ENCODE peak calls at places on chromosomes 5 and 9, in ten cellular contexts. N, E, O, L, P, U, A, K, B and H are unnamed samples. For H3K36me3, the result is how much of the 10 kb centered on the place peaks cover.

GRCh38 chr5:78360674-78361225 is 333 bp downstream of the SCAMP1 start:
- DNase-seq in N (peak), E (peak), O (peak), L (no peak), P (no peak), U (no peak), A (peak), K (no peak), B (peak), H (no peak)

GRCh38 chr5:139689631-139690384 is 41.7 kb downstream of the CXXC5 start:
- DNase-seq in N (no peak), E (no peak), O (no peak), L (no peak), P (peak), U (no peak), A (peak), K (peak), B (peak), H (no peak)

GRCh38 chr5:56011835-56012234 is 17.1 kb upstream of the IL6ST start:
- DNase-seq in N (no peak), E (no peak), O (no peak), L (no peak), P (no peak), U (no peak), A (no peak), K (peak), B (no peak), H (no peak)

GRCh38 chr9:122951056-122951455 is 10.2 kb downstream of the RABGAP1 start:
- DNase-seq in N (no peak), E (no peak), O (no peak), L (no peak), P (no peak), U (no peak), A (no peak), K (no peak), B (no peak), H (no peak)

GRCh38 chr5:26649000-26649399 is 389.4 kb downstream of the CDH9 start:
- DNase-seq in N (no peak), E (no peak), O (no peak), L (no peak), P (no peak), U (no peak), A (no peak), K (no peak), B (no peak), H (no peak)

GRCh38 chr5:108655750-108656450 is 91.8 kb upstream of the FER start:
- DNase-seq in N (no peak), E (no peak), O (no peak), L (no peak), P (no peak), U (no peak), A (no peak), K (peak), B (no peak), H (no peak)

GRCh38 chr9:15578719-15579118 is 25.9 kb downstream of the CCDC171 start:
- DNase-seq in N (no peak), E (no peak), O (no peak), L (no peak), P (no peak), U (no peak), A (no peak), K (no peak), B (no peak), H (no peak)

GRCh38 chr5:169095410-169095772 is 205.5 kb downstream of the SLIT3 start:
- DNase-seq in N (no peak), E (no peak), O (no peak), L (no peak), P (no peak), U (no peak), A (no peak), K (no peak), B (no peak), H (no peak)

GRCh38 chr5:172411423-172412111 is 42.8 kb downstream of the SH3PXD2B start:
- DNase-seq in N (no peak), E (no peak), O (no peak), L (no peak), P (no peak), U (no peak), A (no peak), K (peak), B (no peak), H (no peak)

DNA sequence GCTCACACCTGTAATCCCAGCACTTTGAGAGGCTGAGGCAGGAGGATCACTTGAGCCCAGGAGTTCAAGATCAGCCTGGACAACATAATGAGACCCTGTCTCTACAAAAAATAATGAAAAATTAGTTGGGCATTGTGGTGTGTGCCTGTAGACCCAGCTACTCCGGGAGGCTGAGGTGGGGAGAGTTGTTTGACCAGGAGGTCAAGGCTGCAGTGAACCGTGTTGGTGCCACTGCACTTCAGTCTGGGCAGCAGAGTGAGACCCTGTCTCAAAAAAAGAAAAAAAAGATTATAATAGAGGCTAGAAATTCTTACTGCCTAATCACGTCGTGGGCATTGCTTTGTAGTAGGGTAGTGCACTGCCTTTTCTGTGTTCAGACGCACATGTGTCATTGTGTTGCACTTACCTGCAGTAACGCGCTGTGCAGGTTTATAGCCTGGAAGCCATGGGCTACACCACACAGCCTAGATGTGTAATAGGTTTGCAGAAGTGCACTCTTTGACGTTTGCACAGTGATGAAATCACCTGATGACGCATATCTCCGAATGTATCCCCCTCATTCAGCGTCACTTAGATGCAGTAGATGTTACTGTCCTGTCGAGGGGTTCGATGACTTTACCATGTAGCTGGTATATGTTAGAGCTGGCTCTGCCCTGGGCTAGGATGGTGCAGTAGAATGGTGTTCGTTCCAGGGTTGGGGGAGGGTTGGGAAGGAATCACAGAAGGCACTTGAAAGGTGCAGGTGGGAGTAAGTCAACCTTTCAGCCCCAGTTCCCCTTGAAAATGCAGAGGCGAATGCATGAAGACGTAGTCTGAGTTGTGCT is 13.0 kb downstream of the EHMT1 start:
- DNase-seq in N (peak), E (no peak), O (no peak), L (no peak), P (no peak), U (no peak), A (no peak), K (no peak), B (no peak), H (no peak)
- H3K36me3 ChIP-seq in N (under half), E (under half), O (under half), L (under half), P (under half), U (under half), A (under half), K (under half), B (under half), H (under half)

GRCh38 chr9:113185271-113185670 is 34.5 kb downstream of the SLC31A2 start:
- DNase-seq in N (no peak), E (no peak), O (no peak), L (no peak), P (no peak), U (no peak), A (no peak), K (peak), B (no peak), H (no peak)
- H3K36me3 ChIP-seq in N (half or more), E (half or more), O (under half), L (under half), P (under half), U (half or more), A (under half), K (under half), B (half or more), H (under half)

GRCh38 chr5:152499816-152500575 is 94.9 kb upstream of the NMUR2 start:
- DNase-seq in N (no peak), E (no peak), O (no peak), L (no peak), P (no peak), U (no peak), A (no peak), K (no peak), B (no peak), H (no peak)

GRCh38 chr5:152503206-152503605 is 98.1 kb upstream of the NMUR2 start:
- DNase-seq in N (no peak), E (no peak), O (no peak), L (no peak), P (peak), U (no peak), A (no peak), K (no peak), B (no peak), H (no peak)

GRCh38 chr5:152505442-152506042 is 100.5 kb upstream of the NMUR2 start:
- DNase-seq in N (no peak), E (peak), O (no peak), L (peak), P (peak), U (peak), A (peak), K (peak), B (peak), H (peak)

DNA sequence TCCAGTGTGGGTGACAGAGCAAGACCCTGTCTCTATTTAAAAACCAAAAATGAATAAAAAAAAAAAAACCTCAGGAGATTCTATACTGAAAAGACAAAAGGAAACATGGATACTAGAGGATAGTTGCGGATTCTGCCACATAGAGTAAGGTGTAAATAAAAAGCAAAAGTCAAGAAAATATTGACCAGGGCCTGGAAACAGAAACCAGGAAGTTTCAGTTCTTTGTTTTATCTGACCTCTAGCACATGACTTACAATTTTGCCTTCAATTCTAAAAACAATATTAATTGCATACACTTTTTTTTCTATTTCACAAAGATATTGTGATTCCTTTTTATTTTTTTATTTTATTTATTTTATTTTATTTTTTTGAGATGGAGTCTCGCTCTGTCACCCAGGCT is 96.2 kb upstream of the NMUR2 start:
- DNase-seq in N (no peak), E (no peak), O (no peak), L (no peak), P (no peak), U (no peak), A (no peak), K (no peak), B (no peak), H (no peak)
- H3K36me3 ChIP-seq in N (under half), E (under half), O (under half), L (under half), P (under half), U (under half), A (under half), K (under half), B (under half), H (under half)

DNA sequence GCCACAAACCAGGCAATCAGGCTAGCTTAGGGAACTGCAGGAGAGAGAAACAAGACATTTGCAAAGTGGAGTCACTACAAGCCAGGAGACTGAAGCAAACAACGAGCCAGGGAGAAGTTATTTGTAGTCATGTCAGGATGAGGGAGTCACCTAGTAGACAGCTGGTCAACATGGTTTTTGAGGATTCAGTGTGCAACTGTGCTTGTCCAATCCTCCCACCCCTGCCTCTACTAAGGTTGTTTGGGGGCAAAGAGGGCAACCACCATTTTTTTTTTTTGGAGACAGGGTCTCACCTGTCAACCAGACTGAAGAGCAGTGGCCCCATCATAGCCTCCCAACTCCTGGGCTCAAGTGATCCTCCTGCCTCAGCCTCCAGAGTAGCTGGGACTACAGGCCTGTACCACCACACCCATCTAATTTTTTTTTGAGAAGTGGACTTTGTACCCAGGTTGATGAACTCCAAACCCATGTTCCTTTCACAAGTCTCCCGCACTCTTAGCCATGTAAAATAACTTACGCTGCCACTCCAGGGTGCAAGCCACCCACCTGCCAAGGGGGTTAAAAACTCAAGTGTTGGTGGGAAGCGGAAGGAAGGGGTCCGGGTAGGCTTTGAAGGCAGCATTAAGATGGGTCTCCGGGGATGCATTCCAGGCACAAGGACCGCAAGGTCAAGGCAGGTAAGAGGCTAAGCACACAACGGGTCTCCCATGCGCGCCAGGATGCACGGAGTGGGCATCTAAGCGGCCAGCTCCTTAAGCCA is 995 bp downstream of the RPL35 start:
- DNase-seq in N (no peak), E (no peak), O (no peak), L (no peak), P (no peak), U (no peak), A (no peak), K (no peak), B (no peak), H (no peak)
- H3K36me3 ChIP-seq in N (under half), E (under half), O (under half), L (under half), P (under half), U (under half), A (under half), K (half or more), B (under half), H (under half)